ENCODE peak calls at places on chromosomes 7 and 10, in eight cellular contexts. P, S, D, O, Y, L, B and T are unnamed samples.

GRCh38 chr7:81769891-81770818 is at the start of gene HGF:
- DNase-seq in P (no peak), S (peak), D (peak), O (peak), Y (peak), L (no peak), B (peak), T (no peak)

GRCh38 chr7:139482662-139483466 is 609 bp downstream of the KLRG2 start:
- DNase-seq in P (peak), S (peak), D (peak), O (peak), Y (no peak), L (no peak), B (peak), T (no peak)

GRCh38 chr10:33113111-33113856 is 155.3 kb upstream of the ITGB1 start:
- DNase-seq in P (no peak), S (no peak), D (peak), O (peak), Y (no peak), L (no peak), B (no peak), T (no peak)

GRCh38 chr7:67855322-67855721 is 858.7 kb downstream of the TYW1 start:
- DNase-seq in P (no peak), S (no peak), D (no peak), O (no peak), Y (no peak), L (no peak), B (no peak), T (no peak)

GRCh38 chr7:124800386-124800785 is 34.8 kb upstream of the GPR37 start:
- DNase-seq in P (no peak), S (no peak), D (no peak), O (no peak), Y (no peak), L (no peak), B (peak), T (no peak)

GRCh38 chr10:50219646-50220045 is 31.7 kb downstream of the ASAH2 start:
- DNase-seq in P (no peak), S (no peak), D (no peak), O (peak), Y (no peak), L (no peak), B (no peak), T (no peak)

GRCh38 chr7:2175091-2175490 is 57.7 kb downstream of the MAD1L1 start:
- DNase-seq in P (no peak), S (no peak), D (no peak), O (no peak), Y (no peak), L (no peak), B (peak), T (peak)

GRCh38 chr10:118911361-118911760 is 118.2 kb upstream of the NANOS1 start:
- DNase-seq in P (no peak), S (no peak), D (peak), O (peak), Y (peak), L (no peak), B (peak), T (no peak)

GRCh38 chr10:77305650-77306632 is 331.7 kb downstream of the KCNMA1 start:
- DNase-seq in P (no peak), S (no peak), D (no peak), O (peak), Y (no peak), L (no peak), B (no peak), T (no peak)

GRCh38 chr10:29499993-29500537 is 134.7 kb downstream of the SVIL start:
- DNase-seq in P (no peak), S (no peak), D (no peak), O (no peak), Y (no peak), L (no peak), B (no peak), T (no peak)

GRCh38 chr10:125087191-125087896 is 73.0 kb downstream of the CTBP2 start:
- DNase-seq in P (no peak), S (no peak), D (no peak), O (no peak), Y (no peak), L (no peak), B (no peak), T (no peak)

GRCh38 chr7:64654796-64655548 is 11.0 kb upstream of the ZNF107 start:
- DNase-seq in P (no peak), S (no peak), D (no peak), O (no peak), Y (no peak), L (no peak), B (no peak), T (no peak)

GRCh38 chr7:45174966-45175765 is 17.6 kb downstream of the RAMP3 start:
- DNase-seq in P (no peak), S (no peak), D (no peak), O (no peak), Y (no peak), L (no peak), B (no peak), T (no peak)

GRCh38 chr7:137606061-137606674 is 240.6 kb downstream of the DGKI start:
- DNase-seq in P (no peak), S (no peak), D (peak), O (peak), Y (peak), L (no peak), B (peak), T (no peak)

GRCh38 chr10:70744617-70745138 is 40.5 kb downstream of the TBATA start:
- DNase-seq in P (no peak), S (no peak), D (no peak), O (no peak), Y (no peak), L (no peak), B (no peak), T (no peak)

GRCh38 chr7:98802781-98803110 is 67.1 kb downstream of the TMEM130 start:
- DNase-seq in P (no peak), S (no peak), D (no peak), O (no peak), Y (no peak), L (no peak), B (no peak), T (no peak)